ENCODE peak calls at places on chromosomes 13 and 19, in eight cellular contexts. One of them, this sample, is unnamed.

GRCh38 chr19:20612711-20613316 is 47.2 kb upstream of the ZNF737 start:
- DNase-seq in ovary: peak; percentile 20
- DNase-seq in cardiac muscle cell: no peak
- DNase-seq in transverse colon: no peak
- DNase-seq in aorta: no peak
- DNase-seq in K562: no peak
- DNase-seq in adrenal gland: peak; percentile 6
- DNase-seq in heart right ventricle: no peak
- DNase-seq in this sample: no peak

GRCh38 chr13:19634129-19634740 is 776 bp downstream of the MPHOSPH8 start:
- DNase-seq in ovary: no peak
- DNase-seq in cardiac muscle cell: peak; percentile 50
- DNase-seq in transverse colon: peak; percentile 28
- DNase-seq in aorta: no peak
- DNase-seq in K562: no peak
- DNase-seq in adrenal gland: peak; percentile 58
- DNase-seq in heart right ventricle: no peak
- DNase-seq in this sample: no peak

GRCh38 chr13:111006508-111007031 is 91.7 kb upstream of the ANKRD10 start:
- DNase-seq in ovary: peak; percentile 82
- DNase-seq in cardiac muscle cell: peak; percentile 94
- DNase-seq in transverse colon: peak; percentile 55
- DNase-seq in aorta: peak; percentile 93
- DNase-seq in K562: peak; percentile 15
- DNase-seq in adrenal gland: peak; percentile 35
- DNase-seq in heart right ventricle: peak; percentile 88
- DNase-seq in this sample: peak; percentile 70

GRCh38 chr13:95833713-95834112 is 156.8 kb downstream of the DNAJC3 start:
- DNase-seq in ovary: no peak
- DNase-seq in cardiac muscle cell: peak; percentile 43
- DNase-seq in transverse colon: no peak
- DNase-seq in aorta: no peak
- DNase-seq in K562: no peak
- DNase-seq in adrenal gland: no peak
- DNase-seq in heart right ventricle: no peak
- DNase-seq in this sample: no peak

GRCh38 chr13:52414963-52415362 is 9.0 kb upstream of the THSD1 start:
- DNase-seq in ovary: no peak
- DNase-seq in cardiac muscle cell: peak; percentile 61
- DNase-seq in transverse colon: no peak
- DNase-seq in aorta: no peak
- DNase-seq in K562: no peak
- DNase-seq in adrenal gland: no peak
- DNase-seq in heart right ventricle: no peak
- DNase-seq in this sample: no peak

GRCh38 chr19:31974941-31975340 is 370.5 kb upstream of the ZNF507 start:
- DNase-seq in ovary: no peak
- DNase-seq in cardiac muscle cell: no peak
- DNase-seq in transverse colon: no peak
- DNase-seq in aorta: no peak
- DNase-seq in K562: no peak
- DNase-seq in adrenal gland: no peak
- DNase-seq in heart right ventricle: no peak
- DNase-seq in this sample: no peak

GRCh38 chr13:50379584-50379983 is 364.3 kb downstream of the KCNRG start:
- DNase-seq in ovary: no peak
- DNase-seq in cardiac muscle cell: no peak
- DNase-seq in transverse colon: no peak
- DNase-seq in aorta: no peak
- DNase-seq in K562: no peak
- DNase-seq in adrenal gland: no peak
- DNase-seq in heart right ventricle: no peak
- DNase-seq in this sample: no peak

GRCh38 chr13:31394491-31394890 is 194.7 kb downstream of the B3GLCT start:
- DNase-seq in ovary: no peak
- DNase-seq in cardiac muscle cell: no peak
- DNase-seq in transverse colon: no peak
- DNase-seq in aorta: no peak
- DNase-seq in K562: no peak
- DNase-seq in adrenal gland: no peak
- DNase-seq in heart right ventricle: no peak
- DNase-seq in this sample: no peak

GRCh38 chr19:4556574-4557185 is 2.8 kb downstream of the SEMA6B start:
- DNase-seq in ovary: no peak
- DNase-seq in cardiac muscle cell: peak; percentile 28
- DNase-seq in transverse colon: peak; percentile 49
- DNase-seq in aorta: no peak
- DNase-seq in K562: peak; percentile 98
- DNase-seq in adrenal gland: peak; percentile 61
- DNase-seq in heart right ventricle: no peak
- DNase-seq in this sample: peak; percentile 74

GRCh38 chr13:112733112-112733511 is 43.3 kb downstream of the ATP11A start:
- DNase-seq in ovary: no peak
- DNase-seq in cardiac muscle cell: no peak
- DNase-seq in transverse colon: no peak
- DNase-seq in aorta: no peak
- DNase-seq in K562: no peak
- DNase-seq in adrenal gland: no peak
- DNase-seq in heart right ventricle: no peak
- DNase-seq in this sample: no peak

GRCh38 chr13:74226791-74227475 is 92.7 kb upstream of the KLF12 start:
- DNase-seq in ovary: no peak
- DNase-seq in cardiac muscle cell: peak; percentile 67
- DNase-seq in transverse colon: no peak
- DNase-seq in aorta: no peak
- DNase-seq in K562: no peak
- DNase-seq in adrenal gland: no peak
- DNase-seq in heart right ventricle: no peak
- DNase-seq in this sample: no peak

GRCh38 chr19:54430306-54431254 is 15.3 kb downstream of the TTYH1 start:
- DNase-seq in ovary: no peak
- DNase-seq in cardiac muscle cell: peak; percentile 51
- DNase-seq in transverse colon: peak; percentile 37
- DNase-seq in aorta: no peak
- DNase-seq in K562: peak; percentile 87
- DNase-seq in adrenal gland: peak; percentile 39
- DNase-seq in heart right ventricle: peak; percentile 51
- DNase-seq in this sample: no peak

GRCh38 chr13:113393226-113393571 is 29.3 kb upstream of the GRTP1 start:
- DNase-seq in ovary: no peak
- DNase-seq in cardiac muscle cell: no peak
- DNase-seq in transverse colon: no peak
- DNase-seq in aorta: no peak
- DNase-seq in K562: no peak
- DNase-seq in adrenal gland: no peak
- DNase-seq in heart right ventricle: no peak
- DNase-seq in this sample: peak; percentile 59

GRCh38 chr19:39765091-39766076 is 13.3 kb upstream of the LEUTX start:
- DNase-seq in ovary: peak; percentile 15
- DNase-seq in cardiac muscle cell: peak; percentile 69
- DNase-seq in transverse colon: peak; percentile 28
- DNase-seq in aorta: no peak
- DNase-seq in K562: peak; percentile 61
- DNase-seq in adrenal gland: peak; percentile 66
- DNase-seq in heart right ventricle: peak; percentile 22
- DNase-seq in this sample: no peak

GRCh38 chr13:98549006-98549727 is 27.7 kb downstream of the STK24 start:
- DNase-seq in ovary: no peak
- DNase-seq in cardiac muscle cell: peak; percentile 84
- DNase-seq in transverse colon: no peak
- DNase-seq in aorta: no peak
- DNase-seq in K562: no peak
- DNase-seq in adrenal gland: peak; percentile 31
- DNase-seq in heart right ventricle: no peak
- DNase-seq in this sample: no peak

GRCh38 chr19:45659096-45659729 is 8.8 kb upstream of the GIPR start:
- DNase-seq in ovary: no peak
- DNase-seq in cardiac muscle cell: no peak
- DNase-seq in transverse colon: no peak
- DNase-seq in aorta: no peak
- DNase-seq in K562: peak; percentile 14
- DNase-seq in adrenal gland: no peak
- DNase-seq in heart right ventricle: no peak
- DNase-seq in this sample: no peak

GRCh38 chr19:58010507-58010906 is 7.9 kb upstream of the ZNF606 start:
- DNase-seq in ovary: no peak
- DNase-seq in cardiac muscle cell: no peak
- DNase-seq in transverse colon: no peak
- DNase-seq in aorta: no peak
- DNase-seq in K562: no peak
- DNase-seq in adrenal gland: no peak
- DNase-seq in heart right ventricle: no peak
- DNase-seq in this sample: no peak

GRCh38 chr13:46648166-46648607 is 95.2 kb downstream of the LRCH1 start:
- DNase-seq in ovary: no peak
- DNase-seq in cardiac muscle cell: no peak
- DNase-seq in transverse colon: peak; percentile 64
- DNase-seq in aorta: no peak
- DNase-seq in K562: no peak
- DNase-seq in adrenal gland: peak; percentile 17
- DNase-seq in heart right ventricle: no peak
- DNase-seq in this sample: no peak

GRCh38 chr19:56107626-56108351 is 13.3 kb downstream of the ZNF787 start:
- DNase-seq in ovary: no peak
- DNase-seq in cardiac muscle cell: no peak
- DNase-seq in transverse colon: peak; percentile 66
- DNase-seq in aorta: no peak
- DNase-seq in K562: no peak
- DNase-seq in adrenal gland: peak; percentile 47
- DNase-seq in heart right ventricle: no peak
- DNase-seq in this sample: no peak
- H3K4me1 ChIP-seq in ovary: peaks cover 38% of the 10 kb centered on the region
- H3K4me1 ChIP-seq in cardiac muscle cell: peaks cover 48% of the 10 kb centered on the region
- H3K4me1 ChIP-seq in transverse colon: peaks cover 82% of the 10 kb centered on the region
- H3K4me1 ChIP-seq in aorta: no peaks in the 10 kb centered on the region
- H3K4me1 ChIP-seq in K562: peaks cover 53% of the 10 kb centered on the region
- H3K4me1 ChIP-seq in adrenal gland: peaks cover 74% of the 10 kb centered on the region
- H3K4me1 ChIP-seq in heart right ventricle: peaks cover 35% of the 10 kb centered on the region
- H3K4me1 ChIP-seq in this sample: peaks cover 72% of the 10 kb centered on the region

GRCh38 chr13:29676535-29676934 is 81.0 kb upstream of the SLC7A1 start:
- DNase-seq in ovary: no peak
- DNase-seq in cardiac muscle cell: peak; percentile 7
- DNase-seq in transverse colon: no peak
- DNase-seq in aorta: no peak
- DNase-seq in K562: no peak
- DNase-seq in adrenal gland: no peak
- DNase-seq in heart right ventricle: no peak
- DNase-seq in this sample: no peak
- H3K27ac ChIP-seq in ovary: no peak overlapping the region
- H3K27ac ChIP-seq in cardiac muscle cell: no peak overlapping the region
- H3K27ac ChIP-seq in transverse colon: peak overlapping the region; percentile 34
- H3K27ac ChIP-seq in aorta: no peak overlapping the region
- H3K27ac ChIP-seq in K562: no peak overlapping the region
- H3K27ac ChIP-seq in adrenal gland: no peak overlapping the region
- H3K27ac ChIP-seq in heart right ventricle: no peak overlapping the region
- H3K27ac ChIP-seq in this sample: no peak overlapping the region

DNA sequence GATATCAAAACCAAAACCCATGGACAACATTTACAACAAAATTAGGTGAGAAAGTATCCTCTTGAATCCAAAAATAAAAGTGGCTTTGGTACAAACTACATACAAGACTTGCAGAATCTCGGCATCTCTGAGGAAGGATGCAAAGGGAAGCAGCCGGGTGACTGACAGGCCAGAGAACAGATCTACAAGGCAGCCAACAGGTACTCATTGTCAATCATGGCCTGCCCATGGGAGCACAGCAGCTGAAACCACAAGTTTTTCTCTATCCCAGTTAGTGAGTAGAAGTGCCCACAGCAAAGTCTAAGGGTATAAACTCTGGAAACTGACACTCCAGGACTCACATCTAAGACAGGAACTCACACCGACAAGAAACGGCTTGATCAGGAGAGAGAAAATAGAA is 74.5 kb downstream of the TBC1D4 start:
- DNase-seq in ovary: no peak
- DNase-seq in cardiac muscle cell: no peak
- DNase-seq in transverse colon: no peak
- DNase-seq in aorta: no peak
- DNase-seq in K562: no peak
- DNase-seq in adrenal gland: no peak
- DNase-seq in heart right ventricle: no peak
- DNase-seq in this sample: no peak
- H3K4me1 ChIP-seq in ovary: peaks cover 18% of the 10 kb centered on the region
- H3K4me1 ChIP-seq in cardiac muscle cell: peaks cover 35% of the 10 kb centered on the region
- H3K4me1 ChIP-seq in transverse colon: no peaks in the 10 kb centered on the region
- H3K4me1 ChIP-seq in aorta: no peaks in the 10 kb centered on the region
- H3K4me1 ChIP-seq in K562: no peaks in the 10 kb centered on the region
- H3K4me1 ChIP-seq in adrenal gland: peaks cover 57% of the 10 kb centered on the region
- H3K4me1 ChIP-seq in heart right ventricle: no peaks in the 10 kb centered on the region
- H3K4me1 ChIP-seq in this sample: no peaks in the 10 kb centered on the region

GRCh38 chr13:40161931-40162330 is 504.5 kb downstream of the FOXO1 start:
- DNase-seq in ovary: no peak
- DNase-seq in cardiac muscle cell: no peak
- DNase-seq in transverse colon: no peak
- DNase-seq in aorta: no peak
- DNase-seq in K562: no peak
- DNase-seq in adrenal gland: no peak
- DNase-seq in heart right ventricle: no peak
- DNase-seq in this sample: no peak

GRCh38 chr13:40167327-40167726 is 499.1 kb downstream of the FOXO1 start:
- DNase-seq in ovary: no peak
- DNase-seq in cardiac muscle cell: no peak
- DNase-seq in transverse colon: no peak
- DNase-seq in aorta: no peak
- DNase-seq in K562: no peak
- DNase-seq in adrenal gland: no peak
- DNase-seq in heart right ventricle: no peak
- DNase-seq in this sample: no peak

GRCh38 chr13:40164137-40164536 is 502.3 kb downstream of the FOXO1 start:
- DNase-seq in ovary: no peak
- DNase-seq in cardiac muscle cell: no peak
- DNase-seq in transverse colon: no peak
- DNase-seq in aorta: no peak
- DNase-seq in K562: no peak
- DNase-seq in adrenal gland: peak; percentile 57
- DNase-seq in heart right ventricle: no peak
- DNase-seq in this sample: no peak

GRCh38 chr13:40168425-40169155 is 497.9 kb downstream of the FOXO1 start:
- DNase-seq in ovary: no peak
- DNase-seq in cardiac muscle cell: no peak
- DNase-seq in transverse colon: no peak
- DNase-seq in aorta: no peak
- DNase-seq in K562: no peak
- DNase-seq in adrenal gland: no peak
- DNase-seq in heart right ventricle: no peak
- DNase-seq in this sample: no peak

GRCh38 chr13:40165533-40165932 is 500.9 kb downstream of the FOXO1 start:
- DNase-seq in ovary: no peak
- DNase-seq in cardiac muscle cell: no peak
- DNase-seq in transverse colon: no peak
- DNase-seq in aorta: no peak
- DNase-seq in K562: no peak
- DNase-seq in adrenal gland: no peak
- DNase-seq in heart right ventricle: no peak
- DNase-seq in this sample: no peak
- H3K27ac ChIP-seq in ovary: no peak overlapping the region
- H3K27ac ChIP-seq in cardiac muscle cell: no peak overlapping the region
- H3K27ac ChIP-seq in transverse colon: no peak overlapping the region
- H3K27ac ChIP-seq in aorta: no peak overlapping the region
- H3K27ac ChIP-seq in K562: no peak overlapping the region
- H3K27ac ChIP-seq in adrenal gland: no peak overlapping the region
- H3K27ac ChIP-seq in heart right ventricle: no peak overlapping the region
- H3K27ac ChIP-seq in this sample: no peak overlapping the region

GRCh38 chr19:16069813-16070365 is 6.4 kb upstream of the TPM4 start:
- DNase-seq in ovary: no peak
- DNase-seq in cardiac muscle cell: no peak
- DNase-seq in transverse colon: peak; percentile 28
- DNase-seq in aorta: peak; percentile 51
- DNase-seq in K562: no peak
- DNase-seq in adrenal gland: no peak
- DNase-seq in heart right ventricle: no peak
- DNase-seq in this sample: peak; percentile 57
- H3K4me1 ChIP-seq in ovary: no peaks in the 10 kb centered on the region
- H3K4me1 ChIP-seq in cardiac muscle cell: no peaks in the 10 kb centered on the region
- H3K4me1 ChIP-seq in transverse colon: peaks cover 56% of the 10 kb centered on the region
- H3K4me1 ChIP-seq in aorta: no peaks in the 10 kb centered on the region
- H3K4me1 ChIP-seq in K562: peaks cover 30% of the 10 kb centered on the region
- H3K4me1 ChIP-seq in adrenal gland: peaks cover 23% of the 10 kb centered on the region
- H3K4me1 ChIP-seq in heart right ventricle: peaks cover 6% of the 10 kb centered on the region
- H3K4me1 ChIP-seq in this sample: peaks cover 38% of the 10 kb centered on the region

This sample was measured in upper lobe of right lung.